ENCODE peak calls at places on chromosomes 3 and 15, in four cellular contexts. One of them, this sample, is unnamed.

GRCh38 chr3:127288343-127288742 is 497 bp upstream of the PRR20G start:
- DNase-seq in B cell: no peak
- DNase-seq in cardiac fibroblast: no peak
- DNase-seq in CD8-positive, alpha-beta T cell: no peak
- DNase-seq in this sample: no peak

GRCh38 chr15:66834863-66835557 is 133.0 kb downstream of the SMAD6 start:
- DNase-seq in CD8-positive, alpha-beta T cell: no peak
- DNase-seq in B cell: no peak
- DNase-seq in cardiac fibroblast: no peak
- DNase-seq in this sample: no peak

GRCh38 chr3:129616713-129617112 is 10.2 kb upstream of the PLXND1 start:
- DNase-seq in cardiac fibroblast: peak
- DNase-seq in CD8-positive, alpha-beta T cell: no peak
- DNase-seq in B cell: no peak
- DNase-seq in this sample: no peak

GRCh38 chr3:43726511-43726910 is 35.8 kb downstream of the ABHD5 start:
- DNase-seq in B cell: no peak
- DNase-seq in cardiac fibroblast: peak
- DNase-seq in CD8-positive, alpha-beta T cell: no peak
- DNase-seq in this sample: no peak

GRCh38 chr3:183270344-183270743 is 17.3 kb downstream of the B3GNT5 start:
- DNase-seq in CD8-positive, alpha-beta T cell: no peak
- DNase-seq in cardiac fibroblast: no peak
- DNase-seq in B cell: no peak
- DNase-seq in this sample: no peak

GRCh38 chr15:75104804-75105557 is 81.6 kb downstream of the PPCDC start:
- DNase-seq in CD8-positive, alpha-beta T cell: no peak
- DNase-seq in B cell: no peak
- DNase-seq in cardiac fibroblast: peak
- DNase-seq in this sample: no peak

GRCh38 chr3:68957895-68958294 is 25.5 kb upstream of the TAFA4 start:
- DNase-seq in cardiac fibroblast: no peak
- DNase-seq in CD8-positive, alpha-beta T cell: no peak
- DNase-seq in B cell: no peak
- DNase-seq in this sample: no peak

GRCh38 chr15:33201376-33202189 is 7.1 kb upstream of the FMN1 start:
- DNase-seq in cardiac fibroblast: peak
- DNase-seq in B cell: peak
- DNase-seq in CD8-positive, alpha-beta T cell: peak
- DNase-seq in this sample: no peak

GRCh38 chr3:184145120-184145524 is 10.0 kb downstream of the EIF2B5 start:
- DNase-seq in CD8-positive, alpha-beta T cell: no peak
- DNase-seq in B cell: no peak
- DNase-seq in cardiac fibroblast: peak
- DNase-seq in this sample: no peak

GRCh38 chr15:49847436-49847835 is 226.6 kb downstream of the DTWD1 start:
- DNase-seq in cardiac fibroblast: peak
- DNase-seq in B cell: no peak
- DNase-seq in CD8-positive, alpha-beta T cell: no peak
- DNase-seq in this sample: no peak

GRCh38 chr3:62755285-62755684 is 119.9 kb downstream of the CADPS start:
- DNase-seq in CD8-positive, alpha-beta T cell: no peak
- DNase-seq in B cell: no peak
- DNase-seq in cardiac fibroblast: no peak
- DNase-seq in this sample: no peak

GRCh38 chr3:71101014-71101413 is 482.5 kb downstream of the FOXP1 start:
- DNase-seq in cardiac fibroblast: peak
- DNase-seq in B cell: no peak
- DNase-seq in CD8-positive, alpha-beta T cell: no peak
- DNase-seq in this sample: no peak

GRCh38 chr3:159881828-159882309 is 106.8 kb upstream of the IL12A start:
- DNase-seq in cardiac fibroblast: no peak
- DNase-seq in CD8-positive, alpha-beta T cell: no peak
- DNase-seq in B cell: no peak
- DNase-seq in this sample: no peak

GRCh38 chr3:195197764-195198423 is 73.1 kb downstream of the XXYLT1 start:
- DNase-seq in cardiac fibroblast: peak
- DNase-seq in CD8-positive, alpha-beta T cell: no peak
- DNase-seq in B cell: no peak
- DNase-seq in this sample: no peak

GRCh38 chr3:161117646-161118045 is 12.5 kb upstream of the B3GALNT1 start:
- DNase-seq in cardiac fibroblast: no peak
- DNase-seq in B cell: no peak
- DNase-seq in CD8-positive, alpha-beta T cell: no peak
- DNase-seq in this sample: no peak

GRCh38 chr15:83365370-83365938 is 81.0 kb upstream of the BNC1 start:
- DNase-seq in cardiac fibroblast: peak
- DNase-seq in CD8-positive, alpha-beta T cell: no peak
- DNase-seq in B cell: no peak
- DNase-seq in this sample: peak

GRCh38 chr3:171768281-171768925 is 41.9 kb downstream of the PLD1 start:
- DNase-seq in CD8-positive, alpha-beta T cell: no peak
- DNase-seq in cardiac fibroblast: no peak
- DNase-seq in B cell: no peak
- DNase-seq in this sample: no peak

GRCh38 chr15:50487287-50487686 is 59.2 kb downstream of the USP50 start:
- DNase-seq in B cell: no peak
- DNase-seq in cardiac fibroblast: no peak
- DNase-seq in CD8-positive, alpha-beta T cell: no peak
- DNase-seq in this sample: no peak

GRCh38 chr3:43071313-43071893 is 34.5 kb downstream of the POMGNT2 start:
- DNase-seq in CD8-positive, alpha-beta T cell: no peak
- DNase-seq in cardiac fibroblast: peak
- DNase-seq in B cell: no peak
- DNase-seq in this sample: no peak

GRCh38 chr15:68414591-68414990 is 17.4 kb downstream of the ITGA11 start:
- DNase-seq in B cell: no peak
- DNase-seq in CD8-positive, alpha-beta T cell: no peak
- DNase-seq in cardiac fibroblast: no peak
- DNase-seq in this sample: no peak

GRCh38 chr3:151276038-151277027 is 2.0 kb downstream of the P2RY14 start:
- DNase-seq in CD8-positive, alpha-beta T cell: no peak
- DNase-seq in B cell: no peak
- DNase-seq in cardiac fibroblast: no peak
- DNase-seq in this sample: no peak

GRCh38 chr3:77259701-77260100 is 219.8 kb downstream of the ROBO2 start:
- DNase-seq in cardiac fibroblast: no peak
- DNase-seq in CD8-positive, alpha-beta T cell: no peak
- DNase-seq in B cell: no peak
- DNase-seq in this sample: no peak

GRCh38 chr15:81235781-81236507 is 39.3 kb downstream of the IL16 start:
- DNase-seq in B cell: no peak
- DNase-seq in CD8-positive, alpha-beta T cell: no peak
- DNase-seq in cardiac fibroblast: peak
- DNase-seq in this sample: no peak

GRCh38 chr3:108552267-108553159 is 36.7 kb downstream of the CIP2A start:
- DNase-seq in CD8-positive, alpha-beta T cell: no peak
- DNase-seq in B cell: no peak
- DNase-seq in cardiac fibroblast: peak
- DNase-seq in this sample: no peak

GRCh38 chr3:18827664-18828063 is 320.6 kb upstream of the KCNH8 start:
- DNase-seq in cardiac fibroblast: no peak
- DNase-seq in CD8-positive, alpha-beta T cell: no peak
- DNase-seq in B cell: no peak
- DNase-seq in this sample: no peak

GRCh38 chr3:11556851-11557644 is 86.7 kb downstream of the VGLL4 start:
- DNase-seq in B cell: no peak
- DNase-seq in cardiac fibroblast: peak
- DNase-seq in CD8-positive, alpha-beta T cell: no peak
- DNase-seq in this sample: no peak

GRCh38 chr3:76789262-76789661 is 250.6 kb upstream of the ROBO2 start:
- DNase-seq in cardiac fibroblast: no peak
- DNase-seq in B cell: no peak
- DNase-seq in CD8-positive, alpha-beta T cell: no peak
- DNase-seq in this sample: no peak

GRCh38 chr3:122533931-122534334 is 19.2 kb upstream of the KPNA1 start:
- DNase-seq in CD8-positive, alpha-beta T cell: no peak
- DNase-seq in B cell: no peak
- DNase-seq in cardiac fibroblast: peak
- DNase-seq in this sample: no peak

GRCh38 chr3:185270262-185270955 is 16.6 kb upstream of the EHHADH start:
- DNase-seq in B cell: no peak
- DNase-seq in cardiac fibroblast: peak
- DNase-seq in CD8-positive, alpha-beta T cell: no peak
- DNase-seq in this sample: peak

GRCh38 chr15:36428102-36428845 is 151.2 kb upstream of the CDIN1 start:
- DNase-seq in B cell: no peak
- DNase-seq in cardiac fibroblast: peak
- DNase-seq in CD8-positive, alpha-beta T cell: no peak
- DNase-seq in this sample: no peak

GRCh38 chr15:33016405-33017024 is 178.0 kb downstream of the FMN1 start:
- DNase-seq in B cell: no peak
- DNase-seq in cardiac fibroblast: no peak
- DNase-seq in CD8-positive, alpha-beta T cell: no peak
- DNase-seq in this sample: no peak

DNA sequence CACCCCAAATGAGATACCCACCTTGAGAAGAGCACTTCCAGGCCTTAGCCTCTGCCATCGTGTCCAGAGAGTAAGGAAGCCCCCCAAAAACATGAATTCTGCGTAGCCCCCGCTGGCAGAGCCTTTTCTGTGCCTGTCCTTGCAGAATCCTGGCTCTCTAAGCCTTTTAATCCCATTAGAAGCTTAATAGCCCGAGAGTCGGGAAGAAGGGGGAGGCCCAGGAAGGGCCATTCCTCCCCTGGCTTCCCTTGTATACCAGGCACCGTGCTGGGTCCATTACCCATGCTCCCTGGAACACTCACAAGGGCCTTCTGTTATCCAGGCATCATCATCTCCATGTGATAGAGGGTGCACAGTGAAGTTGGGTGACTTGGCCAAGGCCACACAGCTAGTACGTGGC is 7.1 kb downstream of the SPTBN5 start:
- DNase-seq in B cell: no peak
- DNase-seq in cardiac fibroblast: no peak
- DNase-seq in CD8-positive, alpha-beta T cell: no peak
- DNase-seq in this sample: no peak
- TF ChIP-seq CTCF in B cell: no peak
- TF ChIP-seq CTCF in cardiac fibroblast: no peak
- TF ChIP-seq CTCF in CD8-positive, alpha-beta T cell: no peak
- TF ChIP-seq CTCF in this sample: no peak

GRCh38 chr15:52255008-52255407 is 40.6 kb downstream of the MYO5C start:
- DNase-seq in CD8-positive, alpha-beta T cell: no peak
- DNase-seq in B cell: no peak
- DNase-seq in cardiac fibroblast: peak
- DNase-seq in this sample: no peak

GRCh38 chr15:52256366-52256765 is 39.2 kb downstream of the MYO5C start:
- DNase-seq in B cell: peak
- DNase-seq in cardiac fibroblast: peak
- DNase-seq in CD8-positive, alpha-beta T cell: peak
- DNase-seq in this sample: peak

GRCh38 chr15:52252781-52253180 is 42.8 kb downstream of the MYO5C start:
- DNase-seq in cardiac fibroblast: peak
- DNase-seq in B cell: no peak
- DNase-seq in CD8-positive, alpha-beta T cell: no peak
- DNase-seq in this sample: no peak

GRCh38 chr15:52255935-52256334 is 39.7 kb downstream of the MYO5C start:
- DNase-seq in CD8-positive, alpha-beta T cell: no peak
- DNase-seq in B cell: no peak
- DNase-seq in cardiac fibroblast: no peak
- DNase-seq in this sample: no peak

DNA sequence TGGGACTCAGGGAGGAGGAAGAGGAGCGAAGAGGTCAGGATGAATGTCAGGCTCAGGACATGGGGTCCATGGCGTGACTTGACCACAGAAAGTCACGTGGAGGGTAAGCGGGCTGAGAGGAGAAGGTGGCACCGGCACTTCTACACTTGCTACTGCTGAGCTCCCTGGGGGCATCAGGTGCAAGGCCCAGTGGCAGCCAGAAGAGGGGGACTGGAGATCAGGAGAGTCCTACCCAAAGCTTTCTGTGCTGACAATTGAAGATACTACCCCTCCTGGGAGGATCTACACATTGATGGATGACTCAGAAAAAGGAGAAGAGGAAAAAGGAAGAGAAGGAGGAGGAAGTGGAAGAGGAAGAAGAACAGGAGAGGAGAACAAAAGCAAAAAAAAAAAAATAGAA is 41.3 kb downstream of the MYO5C start:
- DNase-seq in cardiac fibroblast: peak
- DNase-seq in CD8-positive, alpha-beta T cell: no peak
- DNase-seq in B cell: no peak
- DNase-seq in this sample: no peak
- TF ChIP-seq CTCF in cardiac fibroblast: no peak
- TF ChIP-seq CTCF in CD8-positive, alpha-beta T cell: no peak
- TF ChIP-seq CTCF in B cell: no peak
- TF ChIP-seq CTCF in this sample: no peak

DNA sequence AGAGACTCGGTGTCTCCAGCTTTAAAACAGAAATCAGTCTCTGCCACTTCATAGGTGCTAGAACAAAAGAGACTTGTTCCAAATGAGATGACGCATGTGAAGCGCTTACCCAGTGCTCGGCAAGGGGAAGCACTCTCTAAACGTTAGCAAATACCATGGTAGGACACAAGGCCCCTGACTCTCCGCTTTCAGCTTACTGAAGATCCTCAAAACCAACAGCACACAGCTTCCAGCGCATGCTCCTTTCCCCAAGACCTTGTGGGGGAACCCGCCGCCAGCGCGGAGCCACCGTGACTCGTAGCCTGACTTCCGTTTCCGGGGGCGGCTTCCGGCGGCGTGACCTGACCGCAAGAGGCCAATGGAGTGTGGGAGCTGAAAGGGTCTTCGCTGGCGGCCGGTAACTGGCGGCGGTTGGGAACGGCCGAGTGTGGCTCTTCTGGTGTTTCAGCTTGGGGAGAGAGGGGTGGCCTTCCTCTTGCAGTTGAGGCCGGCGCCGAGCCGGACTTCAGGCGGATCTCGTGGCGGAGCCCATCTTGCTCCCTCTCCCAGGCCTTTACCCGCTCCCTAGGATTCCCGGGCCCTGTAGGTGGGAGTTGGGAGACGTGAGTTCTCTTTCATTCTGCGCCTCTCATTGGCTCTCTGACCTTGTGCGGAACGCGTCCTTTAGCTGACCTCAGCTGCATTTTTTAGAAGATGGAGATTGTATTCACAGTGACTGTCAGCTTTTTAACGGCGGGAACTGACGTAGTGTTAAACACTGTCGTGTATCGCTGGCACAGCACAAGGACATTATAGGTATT is at the start of gene THUMPD3:
- DNase-seq in CD8-positive, alpha-beta T cell: peak
- DNase-seq in B cell: peak
- DNase-seq in cardiac fibroblast: peak
- DNase-seq in this sample: peak
- TF ChIP-seq CTCF in CD8-positive, alpha-beta T cell: no peak
- TF ChIP-seq CTCF in B cell: no peak
- TF ChIP-seq CTCF in cardiac fibroblast: no peak
- TF ChIP-seq CTCF in this sample: no peak

GRCh38 chr3:154095832-154096421 is 25.3 kb upstream of the ARHGEF26 start:
- DNase-seq in B cell: no peak
- DNase-seq in CD8-positive, alpha-beta T cell: no peak
- DNase-seq in cardiac fibroblast: peak
- DNase-seq in this sample: no peak
- TF ChIP-seq CTCF in B cell: no peak
- TF ChIP-seq CTCF in CD8-positive, alpha-beta T cell: no peak
- TF ChIP-seq CTCF in cardiac fibroblast: peak
- TF ChIP-seq CTCF in this sample: peak

GRCh38 chr3:168620854-168621253 is 525.1 kb upstream of the GOLIM4 start:
- DNase-seq in cardiac fibroblast: peak
- DNase-seq in B cell: no peak
- DNase-seq in CD8-positive, alpha-beta T cell: no peak
- DNase-seq in this sample: peak
- TF ChIP-seq CTCF in cardiac fibroblast: peak
- TF ChIP-seq CTCF in B cell: no peak
- TF ChIP-seq CTCF in CD8-positive, alpha-beta T cell: no peak
- TF ChIP-seq CTCF in this sample: peak

GRCh38 chr15:91258436-91258779 is 158.4 kb downstream of the SV2B start:
- DNase-seq in CD8-positive, alpha-beta T cell: no peak
- DNase-seq in cardiac fibroblast: no peak
- DNase-seq in B cell: no peak
- DNase-seq in this sample: no peak
- TF ChIP-seq CTCF in CD8-positive, alpha-beta T cell: no peak
- TF ChIP-seq CTCF in cardiac fibroblast: no peak
- TF ChIP-seq CTCF in B cell: no peak
- TF ChIP-seq CTCF in this sample: no peak

This sample was measured in neural crest cell.